ENCODE peak calls at places on chromosomes 13 and 19, in five cellular contexts. Z is fibroblast of pulmonary artery, W is kidney, B is lower lobe of right lung, H is heart left ventricle. I is an unnamed sample.

GRCh38 chr13:95710313-95710712 is 33.4 kb downstream of the DNAJC3 start:
- DNase-seq in Z (peak), W (no peak), B (no peak), H (no peak), I (no peak)

GRCh38 chr19:53649746-53650593 is 18.2 kb downstream of the DPRX start:
- DNase-seq in Z (no peak), W (no peak), B (no peak), H (no peak), I (no peak)

GRCh38 chr13:109764474-109765292 is 21.7 kb downstream of the IRS2 start:
- DNase-seq in Z (no peak), W (no peak), B (no peak), H (no peak), I (no peak)

GRCh38 chr19:52048604-52049493 is at the start of gene ZNF432:
- DNase-seq in Z (peak), W (peak), B (peak), H (peak), I (peak)

GRCh38 chr13:100409132-100409531 is 179.5 kb downstream of the GGACT start:
- DNase-seq in Z (peak), W (no peak), B (no peak), H (no peak), I (no peak)

GRCh38 chr13:74406439-74406838 is 272.2 kb upstream of the KLF12 start:
- DNase-seq in Z (no peak), W (no peak), B (no peak), H (no peak), I (no peak)

GRCh38 chr19:43620061-43621001 is 902 bp upstream of the ZNF428 start:
- DNase-seq in Z (no peak), W (no peak), B (peak), H (no peak), I (no peak)

GRCh38 chr19:1252221-1252817 is 3.9 kb downstream of the MIDN start:
- DNase-seq in Z (peak), W (peak), B (peak), H (peak), I (no peak)

GRCh38 chr19:58181902-58182576 is 822 bp upstream of the ZNF274 start:
- DNase-seq in Z (peak), W (no peak), B (no peak), H (peak), I (no peak)

GRCh38 chr13:79711631-79712030 is 230.7 kb downstream of the NDFIP2 start:
- DNase-seq in Z (no peak), W (no peak), B (no peak), H (no peak), I (no peak)

GRCh38 chr13:51683537-51684050 is 99.3 kb downstream of the WDFY2 start:
- DNase-seq in Z (no peak), W (no peak), B (no peak), H (no peak), I (no peak)

GRCh38 chr13:98141509-98141908 is 1.4 kb upstream of the FARP1 start:
- DNase-seq in Z (no peak), W (no peak), B (no peak), H (no peak), I (no peak)

GRCh38 chr19:20664917-20665781 is 3.8 kb upstream of the ZNF626 start:
- DNase-seq in Z (peak), W (peak), B (no peak), H (peak), I (no peak)

GRCh38 chr13:50644081-50644871 is 199.2 kb downstream of the DLEU7 start:
- DNase-seq in Z (no peak), W (no peak), B (no peak), H (no peak), I (no peak)

GRCh38 chr19:47210689-47211316 is 20.2 kb downstream of the BBC3 start:
- DNase-seq in Z (peak), W (no peak), B (peak), H (peak), I (no peak)

GRCh38 chr19:42850981-42851717 is 28.4 kb downstream of the PSG1 start:
- DNase-seq in Z (peak), W (no peak), B (no peak), H (peak), I (no peak)

GRCh38 chr13:78657699-78658629 is 991 bp downstream of the OBI1 start:
- DNase-seq in Z (peak), W (no peak), B (no peak), H (no peak), I (no peak)

GRCh38 chr13:43356566-43356965 is 333.2 kb downstream of the DNAJC15 start:
- DNase-seq in Z (no peak), W (no peak), B (no peak), H (no peak), I (no peak)

GRCh38 chr19:12955996-12956395 is 1.0 kb downstream of the GADD45GIP1 start:
- DNase-seq in Z (no peak), W (no peak), B (no peak), H (peak), I (no peak)

GRCh38 chr19:35780058-35780457 is 4.7 kb downstream of the ARHGAP33 start:
- DNase-seq in Z (no peak), W (no peak), B (no peak), H (no peak), I (no peak)

GRCh38 chr13:75217949-75218348 is 264.0 kb downstream of the TBC1D4 start:
- DNase-seq in Z (peak), W (no peak), B (no peak), H (no peak), I (no peak)

GRCh38 chr13:33997574-33997973 is 179.6 kb downstream of the RFC3 start:
- DNase-seq in Z (no peak), W (no peak), B (no peak), H (no peak), I (no peak)

GRCh38 chr13:108662528-108662927 is 33.1 kb downstream of the MYO16 start:
- DNase-seq in Z (no peak), W (no peak), B (no peak), H (no peak), I (no peak)

GRCh38 chr19:3003046-3003445 is 25.7 kb downstream of the TLE6 start:
- DNase-seq in Z (no peak), W (no peak), B (no peak), H (no peak), I (no peak)

GRCh38 chr19:7856679-7857663 is 17.2 kb downstream of the PRR36 start:
- DNase-seq in Z (no peak), W (no peak), B (no peak), H (no peak), I (no peak)

GRCh38 chr19:3538965-3539742 is at the start of gene TEKTIP1:
- DNase-seq in Z (no peak), W (peak), B (no peak), H (peak), I (no peak)

GRCh38 chr13:93771229-93771628 is 544.6 kb downstream of the GPC6 start:
- DNase-seq in Z (no peak), W (no peak), B (no peak), H (no peak), I (no peak)

GRCh38 chr19:49205114-49205513 is 47.5 kb downstream of the TRPM4 start:
- DNase-seq in Z (no peak), W (peak), B (no peak), H (no peak), I (no peak)

GRCh38 chr13:51243227-51243626 is 21.0 kb downstream of the FAM124A start:
- DNase-seq in Z (no peak), W (no peak), B (no peak), H (no peak), I (no peak)

GRCh38 chr19:48613024-48613851 is 1.6 kb downstream of the FAM83E start:
- DNase-seq in Z (no peak), W (no peak), B (no peak), H (no peak), I (no peak)

GRCh38 chr13:106423530-106423929 is 111.9 kb downstream of the EFNB2 start:
- DNase-seq in Z (no peak), W (no peak), B (no peak), H (no peak), I (no peak)

GRCh38 chr13:27712421-27712820 is 79.9 kb upstream of the GSX1 start:
- DNase-seq in Z (peak), W (no peak), B (no peak), H (peak), I (no peak)

GRCh38 chr13:102847272-102848234 is 1.7 kb downstream of the ERCC5 start:
- DNase-seq in Z (peak), W (no peak), B (no peak), H (no peak), I (no peak)

GRCh38 chr19:28023064-28023463 is 1189.9 kb downstream of the UQCRFS1 start:
- DNase-seq in Z (peak), W (no peak), B (no peak), H (no peak), I (no peak)

GRCh38 chr19:15730538-15730937 is 2.7 kb downstream of the OR10H2 start:
- DNase-seq in Z (no peak), W (no peak), B (no peak), H (no peak), I (no peak)

GRCh38 chr13:27038323-27038722 is 133.3 kb downstream of the USP12 start:
- DNase-seq in Z (peak), W (no peak), B (no peak), H (no peak), I (no peak)

GRCh38 chr13:91389186-91389585 is 9.2 kb upstream of the GPC5 start:
- DNase-seq in Z (no peak), W (no peak), B (no peak), H (no peak), I (no peak)

GRCh38 chr13:32538621-32539246 is at the start of gene N4BP2L2:
- DNase-seq in Z (peak), W (peak), B (peak), H (peak), I (peak)
- TF ChIP-seq CTCF in Z (peak), W (peak), B (peak), H (peak), I (peak)

DNA sequence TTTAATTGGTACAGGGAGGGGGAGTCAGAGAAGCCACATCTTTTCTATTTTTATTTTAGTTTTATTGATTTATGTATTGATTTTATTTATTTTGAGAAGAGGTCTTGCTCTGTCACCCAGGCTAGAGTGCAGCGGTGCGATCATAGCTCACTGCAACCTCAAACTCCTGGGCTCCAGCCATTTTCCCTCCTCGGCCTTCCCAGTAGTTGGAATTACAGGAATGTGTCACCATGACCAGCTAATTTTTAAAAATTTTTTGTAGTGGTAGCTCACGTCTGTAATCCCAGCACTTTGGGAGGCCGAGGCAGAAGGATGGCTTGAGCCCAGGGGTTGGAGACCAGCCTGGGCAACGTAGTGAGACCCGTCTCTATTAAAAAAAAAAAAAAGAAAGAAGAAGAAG is 4.1 kb downstream of the IL27RA start:
- DNase-seq in Z (no peak), W (no peak), B (no peak), H (no peak), I (no peak)
- TF ChIP-seq CTCF in Z (no peak), W (no peak), B (no peak), H (no peak), I (no peak)

GRCh38 chr13:28817204-28817603 is 2.9 kb upstream of the MTUS2 start:
- DNase-seq in Z (no peak), W (no peak), B (no peak), H (no peak), I (no peak)
- TF ChIP-seq CTCF in Z (no peak), W (no peak), B (no peak), H (no peak), I (peak)

DNA sequence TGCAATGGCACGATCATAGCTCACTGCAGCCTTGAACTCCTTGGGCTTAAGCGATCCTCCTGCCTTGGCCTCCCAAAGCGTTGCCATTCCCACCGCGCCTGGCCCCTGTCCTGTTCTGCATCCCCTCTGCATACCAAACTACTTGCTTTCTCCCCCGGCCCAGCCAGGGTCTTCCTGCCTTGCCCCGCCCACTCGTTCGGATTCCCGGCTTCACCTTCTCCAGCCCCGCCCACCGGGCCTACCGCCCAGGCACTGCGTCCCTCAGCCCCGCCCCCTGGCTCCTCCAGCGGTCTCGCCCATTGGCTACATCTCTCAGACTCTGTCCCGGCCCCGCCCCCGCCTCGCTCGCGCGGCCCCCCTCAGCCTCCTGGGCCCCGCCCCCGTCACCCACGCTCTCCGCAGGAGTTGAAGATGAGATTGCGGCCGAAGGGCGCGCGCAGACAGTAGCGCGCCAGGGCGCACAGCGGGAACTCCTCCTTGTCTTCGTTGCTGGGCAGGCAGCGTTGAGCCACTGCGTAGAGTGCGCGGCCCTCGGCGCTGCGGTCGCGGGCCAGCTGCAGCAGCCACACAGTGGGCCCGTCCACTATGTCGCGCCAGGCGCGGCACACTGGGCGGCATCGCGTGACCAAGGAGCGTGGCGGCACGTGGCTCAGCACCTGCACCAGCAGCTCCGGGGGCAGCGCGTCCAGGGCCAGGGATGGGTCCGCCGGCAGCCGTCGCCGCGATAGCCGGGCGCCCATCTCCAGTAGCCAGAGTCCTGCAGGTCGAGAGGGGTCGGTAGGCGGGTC is 19.0 kb downstream of the MRPS12 start:
- DNase-seq in Z (peak), W (peak), B (peak), H (peak), I (peak)
- TF ChIP-seq CTCF in Z (no peak), W (no peak), B (no peak), H (no peak), I (no peak)

DNA sequence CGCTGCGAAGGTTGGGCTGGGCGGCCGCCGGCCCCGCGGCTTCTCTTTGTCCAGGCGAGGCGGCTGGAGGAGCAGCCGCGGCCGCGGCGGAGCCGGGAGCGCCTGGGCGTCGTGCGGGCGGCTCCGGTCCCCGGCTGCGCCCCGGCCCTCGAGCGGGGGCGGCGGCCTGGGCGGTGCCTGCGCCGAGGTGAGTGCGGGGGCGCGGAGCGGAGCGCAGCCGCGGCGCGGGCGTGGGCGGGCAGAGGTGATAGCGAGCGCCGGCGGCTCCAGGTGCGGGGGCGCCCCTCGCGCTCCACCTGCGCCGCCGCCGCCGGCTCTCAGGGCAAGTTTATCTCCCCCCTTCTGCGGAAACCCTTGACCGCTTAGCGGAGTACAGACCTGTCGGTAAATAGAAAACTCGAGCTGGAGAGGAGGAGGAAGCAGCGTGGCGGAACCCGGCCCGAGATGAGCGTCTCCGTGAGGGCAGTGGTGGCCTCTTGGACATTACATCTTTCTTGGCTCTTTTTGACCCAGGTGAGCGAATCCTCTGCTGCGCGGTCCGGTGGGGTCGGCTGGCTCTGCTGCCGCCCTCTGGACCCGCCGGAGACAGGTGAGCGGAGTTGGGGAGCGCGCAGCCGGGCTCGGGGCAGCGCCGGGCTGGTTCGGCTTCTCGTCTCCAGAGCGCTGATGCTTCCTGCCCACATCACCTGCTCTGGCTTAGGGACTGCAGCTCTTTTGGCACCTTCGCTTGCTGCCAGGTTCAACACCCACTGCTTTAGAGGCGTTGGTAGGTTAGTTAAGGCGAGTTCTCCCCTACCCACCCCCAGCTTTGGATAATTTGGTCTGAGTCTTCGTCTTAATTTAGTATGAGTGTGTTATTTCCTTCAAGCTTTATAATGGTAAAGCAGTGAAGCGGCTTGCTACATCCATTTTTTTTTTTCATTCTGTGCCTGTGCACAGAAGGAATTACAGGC is at the start of gene MTUS2:
- DNase-seq in Z (no peak), W (no peak), B (no peak), H (no peak), I (no peak)
- TF ChIP-seq CTCF in Z (no peak), W (no peak), B (no peak), H (no peak), I (no peak)

GRCh38 chr13:45582533-45583076 is 32.9 kb downstream of the ERICH6B start:
- DNase-seq in Z (no peak), W (no peak), B (no peak), H (no peak), I (no peak)

GRCh38 chr13:45587897-45588296 is 27.6 kb downstream of the ERICH6B start:
- DNase-seq in Z (no peak), W (no peak), B (no peak), H (no peak), I (no peak)

GRCh38 chr13:45584816-45585215 is 30.7 kb downstream of the ERICH6B start:
- DNase-seq in Z (no peak), W (no peak), B (no peak), H (no peak), I (no peak)
- TF ChIP-seq CTCF in Z (peak), W (no peak), B (no peak), H (no peak), I (peak)

DNA sequence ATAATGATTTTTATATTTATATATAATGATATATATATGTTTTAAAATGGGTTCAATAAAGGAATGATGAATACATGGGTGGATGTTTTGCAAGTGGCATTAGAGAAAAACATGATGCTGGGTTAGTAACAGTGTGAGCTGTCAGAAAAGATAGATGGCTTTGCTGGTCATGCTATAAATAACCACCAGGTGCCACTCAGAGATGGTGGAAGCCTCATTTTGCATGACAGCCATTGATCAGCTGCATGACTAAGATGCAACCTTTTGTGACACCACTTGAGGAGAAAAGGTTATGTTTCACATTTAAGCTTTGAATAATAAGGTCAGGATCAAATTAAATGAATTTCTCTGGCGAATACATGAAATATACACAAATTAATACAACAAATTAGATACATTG is 737.7 kb downstream of the PCDH9 start:
- DNase-seq in Z (no peak), W (no peak), B (no peak), H (no peak), I (no peak)
- TF ChIP-seq CTCF in Z (no peak), W (no peak), B (no peak), H (peak), I (peak)

I was measured in chondrocyte.